ENCODE peak calls at places on chromosomes 13 and 19, in five cellular contexts. D is stimulated activated naive CD8-positive, alpha-beta T cell treated with anti-CD3 and anti-CD28 coated beads, Interleukin-15, Interleukin-2, amounts not matched to agents 100 U/mL and 50 U/mL, for 24 hours; L is right cardiac atrium; J is T1000; F is mesenteric fat pad. M is an unnamed sample.

GRCh38 chr19:47228168-47228936 is 2.6 kb downstream of the BBC3 start:
- DNase-seq in D (peak), J (peak), F (no peak), L (no peak), M (peak)

GRCh38 chr19:44677019-44677809 is 5.9 kb downstream of the CEACAM19 start:
- DNase-seq in F (no peak), D (no peak), J (peak), L (no peak), M (no peak)

GRCh38 chr19:18121166-18121565 is 23.6 kb downstream of the MAST3 start:
- DNase-seq in L (no peak), D (no peak), J (no peak), F (no peak), M (no peak)

GRCh38 chr13:112761701-112762689 is 72.2 kb downstream of the ATP11A start:
- DNase-seq in F (no peak), J (no peak), D (no peak), L (peak), M (no peak)

GRCh38 chr13:102812616-102813287 is 13.8 kb downstream of the BIVM start:
- DNase-seq in J (no peak), D (no peak), L (no peak), F (no peak), M (no peak)

GRCh38 chr19:5977222-5977784 is 637 bp downstream of the RANBP3 start:
- DNase-seq in D (peak), L (no peak), J (no peak), F (no peak), M (no peak)

GRCh38 chr13:97122381-97122996 is 99.6 kb upstream of the MBNL2 start:
- DNase-seq in D (no peak), L (no peak), J (no peak), F (no peak), M (no peak)

GRCh38 chr19:45462174-45462573 is 5.6 kb upstream of the FOSB start:
- DNase-seq in L (no peak), D (no peak), J (no peak), F (no peak), M (no peak)

GRCh38 chr13:88707652-88708051 is 1036.5 kb downstream of the SLITRK5 start:
- DNase-seq in D (no peak), J (no peak), L (no peak), F (no peak), M (no peak)

GRCh38 chr19:58513213-58513693 is 1.5 kb upstream of the SLC27A5 start:
- DNase-seq in D (no peak), L (no peak), J (no peak), F (no peak), M (no peak)

GRCh38 chr13:73274147-73274546 is 215.3 kb downstream of the KLF5 start:
- DNase-seq in D (no peak), J (no peak), F (no peak), L (no peak), M (no peak)

GRCh38 chr19:16369664-16370576 is 45.3 kb downstream of the KLF2 start:
- DNase-seq in J (no peak), D (peak), F (no peak), L (no peak), M (no peak)

GRCh38 chr19:5048727-5049553 is 80.0 kb downstream of the KDM4B start:
- DNase-seq in F (no peak), J (peak), D (no peak), L (peak), M (peak)

GRCh38 chr13:78972561-78972960 is 313.6 kb upstream of the OBI1 start:
- DNase-seq in F (no peak), D (no peak), J (no peak), L (no peak), M (no peak)

GRCh38 chr19:51015691-51016267 is 3.7 kb downstream of the KLK10 start:
- DNase-seq in L (no peak), J (no peak), D (no peak), F (no peak), M (no peak)

GRCh38 chr19:41930926-41931592 is 2.8 kb upstream of the ERFL start:
- DNase-seq in F (no peak), L (no peak), D (no peak), J (no peak), M (no peak)

GRCh38 chr19:1017906-1018305 is 3.0 kb downstream of the TMEM259 start:
- DNase-seq in D (no peak), J (no peak), F (no peak), L (no peak), M (no peak)

GRCh38 chr19:41321600-41322270 is 11.8 kb downstream of the CCDC97 start:
- DNase-seq in J (peak), L (peak), D (no peak), F (no peak), M (no peak)

GRCh38 chr19:31354919-31355318 is 5.7 kb upstream of the TSHZ3 start:
- DNase-seq in L (no peak), J (no peak), D (no peak), F (no peak), M (no peak)

GRCh38 chr19:4472174-4472974 is at the start of gene HDGFL2:
- DNase-seq in F (peak), D (no peak), L (peak), J (no peak), M (no peak)

GRCh38 chr13:74683411-74683810 is 549.2 kb upstream of the KLF12 start:
- DNase-seq in L (no peak), F (no peak), J (no peak), D (no peak), M (no peak)

M was measured in lower leg skin.